ENCODE peak calls at places on chromosomes 1 and 21, in seven cellular contexts. Y, U, A, C, F, Z and K are unnamed samples.
A peak's percentile ranks its signal among the peaks of the same experiment; 100 is the strongest.

GRCh38 chr1:54238353-54239040 is 38.5 kb downstream of the MRPL37 start:
- DNase-seq in Y (no peak), U (no peak), A (peak; percentile 24), C (no peak), F (no peak), Z (no peak), K (no peak)

GRCh38 chr1:172993640-172994039 is 57.1 kb downstream of the TNFSF18 start:
- DNase-seq in Y (no peak), U (no peak), A (no peak), C (no peak), F (no peak), Z (no peak), K (peak; percentile 78)

GRCh38 chr1:107964397-107965111 is 426 bp downstream of the VAV3 start:
- DNase-seq in Y (no peak), U (no peak), A (peak; percentile 7), C (no peak), F (no peak), Z (peak; percentile 77), K (no peak)

GRCh38 chr1:151613275-151613867 is 1.5 kb downstream of the SNX27 start:
- DNase-seq in Y (no peak), U (no peak), A (peak; percentile 45), C (no peak), F (no peak), Z (peak; percentile 53), K (no peak)

GRCh38 chr1:25091671-25092070 is 140.6 kb downstream of the SYF2 start:
- DNase-seq in Y (no peak), U (no peak), A (peak; percentile 57), C (no peak), F (no peak), Z (no peak), K (no peak)

GRCh38 chr1:43834280-43835140 is 99.1 kb upstream of the ARTN start:
- DNase-seq in Y (no peak), U (no peak), A (no peak), C (peak; percentile 32), F (no peak), Z (no peak), K (no peak)

GRCh38 chr1:159985456-159985855 is 31.4 kb upstream of the SLAMF9 start:
- DNase-seq in Y (no peak), U (no peak), A (no peak), C (no peak), F (no peak), Z (peak; percentile 35), K (no peak)

GRCh38 chr1:180154325-180155201 is at the start of gene QSOX1:
- DNase-seq in Y (peak; percentile 91), U (peak; percentile 19), A (peak; percentile 100), C (peak; percentile 99), F (peak; percentile 59), Z (peak; percentile 86), K (peak; percentile 86)

GRCh38 chr1:169289016-169289415 is 78.6 kb downstream of the NME7 start:
- DNase-seq in Y (no peak), U (no peak), A (no peak), C (no peak), F (no peak), Z (no peak), K (no peak)

GRCh38 chr1:175602186-175602585 is 141.2 kb downstream of the TNR start:
- DNase-seq in Y (no peak), U (no peak), A (no peak), C (no peak), F (no peak), Z (no peak), K (no peak)

GRCh38 chr1:78432016-78432415 is 58.8 kb upstream of the PTGFR start:
- DNase-seq in Y (no peak), U (no peak), A (no peak), C (no peak), F (no peak), Z (no peak), K (no peak)

GRCh38 chr1:40692429-40692905 is 963 bp downstream of the NFYC start:
- DNase-seq in Y (peak; percentile 21), U (no peak), A (no peak), C (no peak), F (peak; percentile 34), Z (no peak), K (peak; percentile 25)
- TF ChIP-seq USF2 in Y (peak; percentile 52), U (no peak), A (no peak), C (peak; percentile 78), F (no peak), Z (peak; percentile 42), K (peak; percentile 52)

GRCh38 chr1:22112505-22112904 is 30.4 kb downstream of the WNT4 start:
- DNase-seq in Y (no peak), U (no peak), A (no peak), C (no peak), F (no peak), Z (no peak), K (peak; percentile 31)

GRCh38 chr1:22115281-22115680 is 27.6 kb downstream of the WNT4 start:
- DNase-seq in Y (no peak), U (no peak), A (peak; percentile 11), C (no peak), F (no peak), Z (no peak), K (no peak)

GRCh38 chr1:22111620-22112019 is 31.3 kb downstream of the WNT4 start:
- DNase-seq in Y (no peak), U (no peak), A (peak; percentile 67), C (peak; percentile 33), F (no peak), Z (no peak), K (peak; percentile 72)

GRCh38 chr1:22117238-22117637 is 25.7 kb downstream of the WNT4 start:
- DNase-seq in Y (no peak), U (no peak), A (peak; percentile 34), C (no peak), F (no peak), Z (no peak), K (no peak)

DNA sequence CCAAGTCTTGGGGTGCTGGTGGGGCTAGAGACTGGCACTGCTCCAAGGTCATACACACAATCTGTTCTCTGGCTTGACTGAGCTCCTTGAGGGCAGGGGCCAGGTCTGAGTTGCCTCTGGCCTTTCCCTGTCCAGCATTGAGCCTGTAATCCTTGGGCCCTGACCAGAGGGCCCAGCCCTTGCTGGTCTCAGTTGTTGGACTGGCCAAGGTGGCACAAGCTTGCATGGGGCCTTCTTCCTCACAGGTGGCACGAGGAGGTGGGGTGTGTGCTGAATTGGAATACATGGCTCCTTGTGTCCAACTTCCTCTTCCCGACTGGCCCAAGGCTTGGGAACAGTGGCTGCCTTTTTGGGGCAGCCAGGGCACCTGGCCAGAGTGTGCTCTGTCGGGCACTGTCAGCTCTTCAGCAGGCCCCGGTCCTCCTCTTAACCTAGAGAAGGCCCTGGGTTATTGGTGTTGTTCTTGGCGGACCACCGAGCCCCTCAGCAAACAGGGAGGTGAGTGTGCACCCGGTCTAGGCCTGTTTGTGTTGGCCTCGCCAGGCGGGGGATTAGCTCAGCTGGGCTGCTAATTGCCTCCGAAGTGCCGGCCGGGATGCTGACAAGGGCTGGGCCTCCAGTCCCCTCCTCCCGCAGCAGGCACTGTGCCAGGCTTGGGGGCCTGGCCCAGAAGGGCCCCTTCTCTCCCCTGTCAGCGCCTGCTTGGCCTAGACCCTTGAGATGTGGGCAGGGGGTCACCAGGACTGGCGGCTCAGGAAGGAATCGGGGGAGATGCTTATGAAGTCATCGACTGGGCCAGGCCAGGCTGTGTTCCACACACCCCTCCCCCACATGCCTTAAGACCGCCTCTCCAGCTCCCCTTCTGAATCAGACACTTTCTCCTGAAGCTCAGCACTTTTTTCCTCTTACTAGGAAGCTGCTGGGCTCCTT is 28.5 kb downstream of the WNT4 start:
- DNase-seq in Y (no peak), U (no peak), A (peak; percentile 27), C (no peak), F (no peak), Z (peak; percentile 54), K (peak; percentile 76)
- H3K4me1 ChIP-seq in Y (no peaks in the 10 kb centered on the region), U (peaks cover 46% of the 10 kb centered on the region), A (peaks cover 18% of the 10 kb centered on the region), C (peaks cover 27% of the 10 kb centered on the region), F (peaks cover 6% of the 10 kb centered on the region), Z (peaks cover 13% of the 10 kb centered on the region), K (peaks cover 28% of the 10 kb centered on the region)

DNA sequence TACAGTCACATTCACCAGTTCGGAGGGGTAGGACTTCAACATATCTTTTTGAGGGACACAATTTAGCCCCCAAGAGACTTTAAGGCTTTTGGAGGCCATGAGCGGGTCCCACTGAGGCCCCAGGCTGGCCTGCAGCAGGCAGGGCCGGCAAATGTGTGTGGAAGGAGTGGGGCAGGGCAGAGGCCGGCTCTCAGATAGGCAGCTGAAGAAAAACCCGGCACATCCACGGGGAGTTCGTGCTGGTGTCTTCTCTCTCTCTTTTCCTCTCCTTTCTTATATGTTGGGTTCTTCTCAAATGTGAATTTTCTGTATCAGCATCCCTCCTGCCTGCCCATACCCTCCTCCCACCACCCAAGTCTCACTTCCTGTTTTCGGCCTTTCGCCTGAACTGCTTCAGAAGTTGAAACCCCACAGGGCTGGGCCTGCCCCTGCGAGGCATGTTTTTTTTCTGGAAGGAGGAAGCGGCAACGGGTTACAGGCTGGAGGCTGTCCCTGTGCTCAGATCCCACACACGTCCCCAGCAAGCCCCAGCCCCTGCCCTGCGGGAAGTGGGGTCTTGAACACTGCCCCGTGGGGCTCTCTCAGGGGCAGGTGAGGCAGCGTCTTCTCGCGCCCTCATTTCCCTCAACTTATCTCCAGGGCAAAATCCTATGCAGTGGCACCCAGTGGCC is 9.8 kb upstream of the UMODL1 start:
- DNase-seq in Y (no peak), U (peak; percentile 81), A (no peak), C (no peak), F (no peak), Z (no peak), K (no peak)
- TF ChIP-seq USF2 in Y (no peak), U (no peak), A (no peak), C (no peak), F (no peak), Z (no peak), K (no peak)

DNA sequence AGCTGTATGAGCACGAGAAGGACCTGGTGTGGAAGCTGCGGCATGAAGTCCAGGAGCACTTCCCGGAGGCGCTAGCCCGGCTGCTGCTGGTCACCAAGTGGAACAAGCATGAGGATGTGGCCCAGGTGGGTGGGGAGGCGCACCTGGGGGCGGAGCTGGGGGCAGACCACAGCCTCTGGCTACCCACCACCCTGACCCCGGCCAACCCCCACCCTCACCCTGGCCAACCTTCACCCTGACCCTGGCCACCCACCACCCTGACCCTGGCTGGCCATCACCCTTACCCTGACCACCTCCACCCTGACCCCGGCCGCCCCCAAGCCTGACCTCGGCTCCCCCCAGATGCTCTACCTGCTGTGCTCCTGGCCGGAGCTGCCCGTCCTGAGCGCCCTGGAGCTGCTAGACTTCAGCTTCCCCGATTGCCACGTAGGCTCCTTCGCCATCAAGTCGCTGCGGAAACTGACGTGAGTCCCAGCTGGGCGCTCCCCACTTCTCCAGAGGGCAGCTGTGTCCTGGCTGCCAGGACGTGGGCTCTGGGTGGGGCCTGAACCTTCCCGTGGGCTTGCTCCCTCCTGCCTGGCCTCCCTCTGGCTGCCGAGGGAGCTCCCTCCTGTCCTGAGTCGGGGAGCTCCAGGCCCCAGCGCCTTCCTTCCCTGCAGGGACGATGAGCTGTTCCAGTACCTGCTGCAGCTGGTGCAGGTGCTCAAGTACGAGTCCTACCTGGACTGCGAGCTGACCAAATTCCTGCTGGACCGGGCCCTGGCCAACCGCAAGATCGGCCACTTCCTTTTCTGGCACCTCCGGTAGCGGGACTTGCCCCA is 69.5 kb downstream of the PIK3CD start:
- DNase-seq in Y (no peak), U (no peak), A (no peak), C (no peak), F (no peak), Z (no peak), K (no peak)
- H3K4me1 ChIP-seq in Y (peaks cover 22% of the 10 kb centered on the region), U (peaks cover 20% of the 10 kb centered on the region), A (peaks cover 9% of the 10 kb centered on the region), C (peaks cover 82% of the 10 kb centered on the region), F (peaks cover 34% of the 10 kb centered on the region), Z (peaks cover 31% of the 10 kb centered on the region), K (peaks cover 3% of the 10 kb centered on the region)

GRCh38 chr1:228452194-228453021 is 34.8 kb upstream of the RNF187 start:
- DNase-seq in Y (no peak), U (no peak), A (no peak), C (peak; percentile 79), F (no peak), Z (peak; percentile 45), K (peak; percentile 25)
- TF ChIP-seq USF2 in Y (no peak), U (no peak), A (no peak), C (no peak), F (no peak), Z (no peak), K (no peak)